ENCODE peak calls at places on chromosomes 13 and 19, in four cellular contexts. One of them, this sample, is unnamed.

GRCh38 chr13:112053167-112053743 is 13.7 kb upstream of the SOX1 start:
- DNase-seq in psoas muscle: no peak
- DNase-seq in Panc1: no peak
- DNase-seq in ovary: no peak
- DNase-seq in this sample: no peak

GRCh38 chr13:27034678-27035111 is 136.9 kb downstream of the USP12 start:
- DNase-seq in ovary: no peak
- DNase-seq in psoas muscle: no peak
- DNase-seq in Panc1: no peak
- DNase-seq in this sample: no peak

GRCh38 chr13:34942732-34943674 is 933 bp downstream of the NBEA start:
- DNase-seq in Panc1: no peak
- DNase-seq in psoas muscle: peak; percentile 18
- DNase-seq in ovary: peak; percentile 33
- DNase-seq in this sample: no peak

GRCh38 chr19:48614436-48615144 is at the start of gene FAM83E:
- DNase-seq in ovary: no peak
- DNase-seq in Panc1: no peak
- DNase-seq in psoas muscle: no peak
- DNase-seq in this sample: peak; percentile 88

GRCh38 chr13:74061939-74062595 is 72.1 kb downstream of the KLF12 start:
- DNase-seq in ovary: no peak
- DNase-seq in Panc1: no peak
- DNase-seq in psoas muscle: no peak
- DNase-seq in this sample: no peak

GRCh38 chr13:33745370-33746324 is 72.3 kb upstream of the RFC3 start:
- DNase-seq in Panc1: no peak
- DNase-seq in ovary: no peak
- DNase-seq in psoas muscle: no peak
- DNase-seq in this sample: no peak

GRCh38 chr13:33348366-33348765 is 62.8 kb upstream of the STARD13 start:
- DNase-seq in Panc1: no peak
- DNase-seq in psoas muscle: no peak
- DNase-seq in ovary: no peak
- DNase-seq in this sample: no peak

GRCh38 chr13:98577823-98578285 is 947 bp upstream of the STK24 start:
- DNase-seq in psoas muscle: no peak
- DNase-seq in Panc1: no peak
- DNase-seq in ovary: peak; percentile 37
- DNase-seq in this sample: no peak

GRCh38 chr19:53597023-53597422 is 34.8 kb upstream of the DPRX start:
- DNase-seq in psoas muscle: no peak
- DNase-seq in Panc1: no peak
- DNase-seq in ovary: no peak
- DNase-seq in this sample: no peak

GRCh38 chr13:103282571-103283450 is 216.6 kb upstream of the SLC10A2 start:
- DNase-seq in psoas muscle: no peak
- DNase-seq in Panc1: no peak
- DNase-seq in ovary: no peak
- DNase-seq in this sample: no peak

GRCh38 chr19:19444694-19445155 is 39.2 kb downstream of the GATAD2A start:
- DNase-seq in Panc1: no peak
- DNase-seq in psoas muscle: no peak
- DNase-seq in ovary: no peak
- DNase-seq in this sample: no peak

GRCh38 chr19:12222980-12223630 is 60.2 kb downstream of the ZNF136 start:
- DNase-seq in Panc1: no peak
- DNase-seq in psoas muscle: no peak
- DNase-seq in ovary: no peak
- DNase-seq in this sample: no peak

GRCh38 chr13:21639604-21640003 is 31.3 kb upstream of the FGF9 start:
- DNase-seq in Panc1: no peak
- DNase-seq in ovary: no peak
- DNase-seq in psoas muscle: no peak
- DNase-seq in this sample: no peak

GRCh38 chr19:55304980-55305379 is 20.2 kb downstream of the TMEM150B start:
- DNase-seq in psoas muscle: no peak
- DNase-seq in Panc1: no peak
- DNase-seq in ovary: no peak
- DNase-seq in this sample: no peak

GRCh38 chr13:113245858-113246791 is 36.7 kb downstream of the CUL4A start:
- DNase-seq in psoas muscle: no peak
- DNase-seq in Panc1: no peak
- DNase-seq in ovary: no peak
- DNase-seq in this sample: peak; percentile 50

GRCh38 chr13:66847541-66847940 is 382.6 kb downstream of the PCDH9 start:
- DNase-seq in Panc1: no peak
- DNase-seq in psoas muscle: no peak
- DNase-seq in ovary: no peak
- DNase-seq in this sample: no peak

GRCh38 chr13:41059896-41060722 is 1.2 kb upstream of the WBP4 start:
- DNase-seq in ovary: peak; percentile 90
- DNase-seq in psoas muscle: peak; percentile 94
- DNase-seq in Panc1: no peak
- DNase-seq in this sample: peak; percentile 90

DNA sequence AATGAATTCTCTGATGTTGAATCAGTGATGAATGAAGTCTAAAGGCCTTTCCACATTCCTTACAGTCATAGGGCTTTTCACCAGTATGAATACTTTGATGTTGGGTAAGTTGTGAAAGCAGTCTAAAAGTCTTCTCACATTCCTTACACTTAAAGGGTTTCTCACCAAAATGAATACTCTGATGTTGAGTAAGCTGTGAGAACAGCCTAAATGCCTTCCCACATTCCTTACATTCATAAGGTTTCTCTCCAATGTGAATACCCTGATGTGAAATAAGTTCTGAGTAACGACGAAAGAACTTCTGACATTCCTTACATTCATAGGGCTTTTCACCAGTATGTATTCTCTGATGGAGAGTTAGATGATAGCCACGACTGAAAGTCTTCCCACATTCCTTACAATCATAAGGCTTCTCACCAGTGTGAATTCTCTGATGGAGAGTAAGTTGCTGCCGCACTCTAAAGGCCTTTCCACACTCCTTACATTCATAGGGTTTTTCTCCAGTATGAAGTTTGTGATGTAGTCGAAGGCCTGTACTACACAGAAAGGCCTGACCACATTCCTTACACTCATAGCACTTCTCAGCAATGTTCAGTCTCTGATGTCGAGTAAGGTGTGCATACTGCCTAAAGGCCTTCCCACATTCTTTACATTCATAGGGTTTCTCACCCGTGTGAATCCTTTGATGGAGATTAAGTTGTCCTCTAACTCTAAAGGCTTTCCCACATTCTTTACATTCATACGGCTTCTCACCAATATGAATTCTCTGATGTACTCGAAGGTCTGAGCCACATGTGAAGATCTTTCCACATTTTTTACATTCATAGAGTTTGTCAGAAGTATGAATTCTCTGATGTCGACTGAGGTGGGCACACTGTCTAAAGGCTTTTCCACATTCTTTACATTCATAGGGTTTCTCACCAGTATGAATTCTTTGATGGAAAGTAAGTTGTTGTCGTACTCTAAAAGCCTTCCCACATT is 19.9 kb downstream of the ZFP30 start:
- DNase-seq in ovary: no peak
- DNase-seq in Panc1: no peak
- DNase-seq in psoas muscle: no peak
- DNase-seq in this sample: no peak
- H3K36me3 ChIP-seq in ovary: no peaks in the 10 kb centered on the region
- H3K36me3 ChIP-seq in Panc1: peaks cover 8% of the 10 kb centered on the region
- H3K36me3 ChIP-seq in psoas muscle: peaks cover 53% of the 10 kb centered on the region
- H3K36me3 ChIP-seq in this sample: peaks cover 24% of the 10 kb centered on the region

GRCh38 chr19:16096281-16096855 is 15.3 kb upstream of the RAB8A start:
- DNase-seq in ovary: no peak
- DNase-seq in Panc1: no peak
- DNase-seq in psoas muscle: no peak
- DNase-seq in this sample: no peak
- H3K4me1 ChIP-seq in ovary: peaks cover 1% of the 10 kb centered on the region
- H3K4me1 ChIP-seq in Panc1: peaks cover 3% of the 10 kb centered on the region
- H3K4me1 ChIP-seq in psoas muscle: no peaks in the 10 kb centered on the region
- H3K4me1 ChIP-seq in this sample: no peaks in the 10 kb centered on the region

GRCh38 chr19:10565567-10566407 is at the start of gene KRI1:
- DNase-seq in psoas muscle: peak; percentile 98
- DNase-seq in Panc1: no peak
- DNase-seq in ovary: peak; percentile 99
- DNase-seq in this sample: peak; percentile 98
- H3K27ac ChIP-seq in psoas muscle: peak within 1 kb of the TSS; percentile 82
- H3K27ac ChIP-seq in Panc1: peak within 1 kb of the TSS; percentile 67
- H3K27ac ChIP-seq in ovary: peak within 1 kb of the TSS; percentile 77
- H3K27ac ChIP-seq in this sample: peak within 1 kb of the TSS; percentile 84

GRCh38 chr13:109773786-109774185 is 12.6 kb downstream of the IRS2 start:
- DNase-seq in Panc1: no peak
- DNase-seq in ovary: no peak
- DNase-seq in psoas muscle: no peak
- DNase-seq in this sample: no peak

GRCh38 chr13:109769921-109770320 is 16.5 kb downstream of the IRS2 start:
- DNase-seq in ovary: no peak
- DNase-seq in Panc1: no peak
- DNase-seq in psoas muscle: no peak
- DNase-seq in this sample: no peak

GRCh38 chr13:109770436-109770835 is 15.9 kb downstream of the IRS2 start:
- DNase-seq in psoas muscle: no peak
- DNase-seq in ovary: no peak
- DNase-seq in Panc1: no peak
- DNase-seq in this sample: no peak

GRCh38 chr13:109773276-109773675 is 13.1 kb downstream of the IRS2 start:
- DNase-seq in ovary: no peak
- DNase-seq in Panc1: no peak
- DNase-seq in psoas muscle: no peak
- DNase-seq in this sample: no peak

DNA sequence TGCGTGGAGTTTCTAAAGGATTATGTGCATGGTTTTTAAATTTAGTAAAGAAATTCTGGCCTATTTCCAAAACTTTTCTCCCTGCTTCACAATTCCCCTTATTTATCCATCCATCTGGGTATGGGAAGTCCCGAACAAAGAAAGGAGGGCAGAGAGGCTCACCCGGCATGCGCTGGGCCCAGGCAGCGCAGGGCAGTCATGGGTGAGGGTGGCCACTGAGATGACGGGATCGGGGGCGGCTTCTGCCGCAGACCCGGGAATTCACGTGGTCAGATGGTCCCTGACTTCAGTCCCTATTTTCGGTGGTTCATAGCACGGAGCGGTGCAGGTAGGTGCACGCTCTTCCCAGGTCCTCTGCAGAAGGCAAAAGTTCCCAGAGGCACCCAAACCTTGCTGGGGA is 14.5 kb downstream of the IRS2 start:
- DNase-seq in ovary: no peak
- DNase-seq in Panc1: no peak
- DNase-seq in psoas muscle: no peak
- DNase-seq in this sample: no peak
- H3K36me3 ChIP-seq in ovary: no peaks in the 10 kb centered on the region
- H3K36me3 ChIP-seq in Panc1: no peaks in the 10 kb centered on the region
- H3K36me3 ChIP-seq in psoas muscle: no peaks in the 10 kb centered on the region
- H3K36me3 ChIP-seq in this sample: peaks cover 12% of the 10 kb centered on the region

DNA sequence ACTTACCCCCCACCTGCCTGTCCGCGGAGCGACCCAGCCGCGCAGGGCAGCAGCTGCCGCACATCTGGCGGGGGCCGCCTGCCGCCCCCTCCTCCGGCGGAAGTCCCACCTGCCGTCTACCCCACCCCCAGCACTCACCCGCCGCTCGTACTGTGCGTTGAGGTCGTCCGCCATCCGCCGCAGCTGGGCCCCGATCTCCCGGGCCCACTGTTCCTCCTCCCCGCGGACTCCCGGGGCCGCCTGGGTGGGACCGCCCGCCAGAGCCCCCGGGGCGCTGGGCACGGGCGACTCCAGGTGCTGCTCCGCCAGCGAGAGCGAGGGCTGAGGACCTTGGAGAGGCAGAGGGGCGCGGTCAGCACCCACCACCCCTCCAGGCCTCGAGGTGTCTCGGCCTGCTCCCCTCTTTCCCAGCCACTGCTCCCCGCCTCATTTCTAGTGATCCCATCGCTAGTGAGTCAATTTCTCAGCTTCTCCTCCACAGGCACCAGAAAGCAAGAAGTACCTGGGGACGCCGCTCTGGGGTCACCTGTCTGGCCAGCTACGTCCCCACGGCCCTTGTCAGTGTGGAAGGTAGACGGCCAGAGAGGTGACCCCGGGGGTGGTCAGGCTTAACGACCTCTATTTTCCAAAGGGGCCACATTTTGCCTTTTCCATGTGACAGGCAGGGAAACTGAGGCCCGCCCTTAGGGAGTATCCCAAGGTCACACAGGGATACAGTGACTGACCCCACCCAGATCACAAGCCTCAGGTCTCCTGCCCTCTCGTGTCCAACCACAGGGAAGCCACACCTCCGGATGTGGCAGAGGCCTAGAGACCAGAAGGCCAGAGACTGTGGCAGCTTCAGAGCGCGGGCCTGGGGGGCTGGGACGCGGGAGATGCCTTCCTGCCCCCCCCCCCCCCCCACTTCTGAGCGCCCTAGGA is 4.3 kb downstream of the BBC3 start:
- DNase-seq in ovary: peak; percentile 72
- DNase-seq in Panc1: no peak
- DNase-seq in psoas muscle: peak; percentile 88
- DNase-seq in this sample: peak; percentile 86
- H3K4me1 ChIP-seq in ovary: peaks cover 11% of the 10 kb centered on the region
- H3K4me1 ChIP-seq in Panc1: peaks cover 18% of the 10 kb centered on the region
- H3K4me1 ChIP-seq in psoas muscle: peaks cover 15% of the 10 kb centered on the region
- H3K4me1 ChIP-seq in this sample: peaks cover 26% of the 10 kb centered on the region

GRCh38 chr19:44794610-44795009 is 14.3 kb upstream of the BCAM start:
- DNase-seq in ovary: no peak
- DNase-seq in Panc1: no peak
- DNase-seq in psoas muscle: no peak
- DNase-seq in this sample: no peak

GRCh38 chr19:44795398-44795987 is 13.4 kb upstream of the BCAM start:
- DNase-seq in Panc1: no peak
- DNase-seq in psoas muscle: no peak
- DNase-seq in ovary: no peak
- DNase-seq in this sample: no peak

GRCh38 chr19:44799627-44800257 is 9.2 kb upstream of the BCAM start:
- DNase-seq in psoas muscle: no peak
- DNase-seq in ovary: no peak
- DNase-seq in Panc1: no peak
- DNase-seq in this sample: no peak

GRCh38 chr19:44800461-44800860 is 8.4 kb upstream of the BCAM start:
- DNase-seq in psoas muscle: peak; percentile 86
- DNase-seq in Panc1: no peak
- DNase-seq in ovary: peak; percentile 91
- DNase-seq in this sample: peak; percentile 88

DNA sequence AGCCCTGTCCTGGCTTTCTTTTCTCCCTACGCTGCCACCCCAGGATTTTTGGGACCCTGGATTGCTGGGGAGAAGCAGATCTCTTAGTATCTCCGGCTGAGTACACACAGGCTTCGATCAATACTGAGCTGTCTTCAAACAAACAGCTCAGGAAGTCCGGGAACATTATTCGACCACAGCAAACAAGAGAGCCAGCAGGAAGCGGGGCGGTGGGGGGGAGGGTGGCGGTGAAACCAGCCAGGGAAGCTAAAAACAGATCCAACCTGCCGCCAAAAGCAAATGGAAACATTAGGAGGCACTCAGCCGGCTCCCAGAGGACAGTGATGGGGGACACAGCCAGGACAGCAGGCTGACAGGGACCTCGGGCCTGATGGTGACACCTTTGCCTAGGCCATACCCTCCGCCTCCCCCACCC is 12.2 kb upstream of the BCAM start:
- DNase-seq in ovary: no peak
- DNase-seq in Panc1: no peak
- DNase-seq in psoas muscle: peak; percentile 51
- DNase-seq in this sample: no peak
- H3K27ac ChIP-seq in ovary: no peak overlapping the region
- H3K27ac ChIP-seq in Panc1: peak overlapping the region; percentile 29
- H3K27ac ChIP-seq in psoas muscle: peak overlapping the region; percentile 78
- H3K27ac ChIP-seq in this sample: peak overlapping the region; percentile 75